ENCODE peak calls at places on chromosomes 2 and 18, in seven cellular contexts. One of them, this sample, is unnamed.
A peak's percentile ranks its signal among the peaks of the same experiment; 100 is the strongest.

GRCh38 chr2:106977707-106978106 is 91.7 kb upstream of the ST6GAL2 start:
- DNase-seq in A549: no peak
- DNase-seq in sigmoid colon: no peak
- DNase-seq in K562: no peak
- DNase-seq in tibial nerve: no peak
- DNase-seq in transverse colon: no peak
- DNase-seq in GM12878: no peak
- DNase-seq in this sample: no peak

GRCh38 chr2:241315879-241316700 is at the start of gene SEPTIN2:
- DNase-seq in A549: peak; percentile 76
- DNase-seq in sigmoid colon: peak; percentile 89
- DNase-seq in K562: peak; percentile 82
- DNase-seq in tibial nerve: no peak
- DNase-seq in transverse colon: peak; percentile 78
- DNase-seq in GM12878: no peak
- DNase-seq in this sample: no peak

GRCh38 chr2:74544634-74545033 is 9.1 kb downstream of the LOXL3 start:
- DNase-seq in A549: peak; percentile 44
- DNase-seq in sigmoid colon: no peak
- DNase-seq in K562: peak; percentile 32
- DNase-seq in tibial nerve: no peak
- DNase-seq in transverse colon: no peak
- DNase-seq in GM12878: no peak
- DNase-seq in this sample: no peak

GRCh38 chr2:193581807-193582206 is 1387.1 kb upstream of the TMEFF2 start:
- DNase-seq in A549: no peak
- DNase-seq in sigmoid colon: no peak
- DNase-seq in K562: no peak
- DNase-seq in tibial nerve: no peak
- DNase-seq in transverse colon: no peak
- DNase-seq in GM12878: no peak
- DNase-seq in this sample: no peak

GRCh38 chr2:66587216-66587615 is 152.3 kb downstream of the MEIS1 start:
- DNase-seq in A549: peak; percentile 54
- DNase-seq in sigmoid colon: no peak
- DNase-seq in K562: no peak
- DNase-seq in tibial nerve: no peak
- DNase-seq in transverse colon: no peak
- DNase-seq in GM12878: no peak
- DNase-seq in this sample: no peak

GRCh38 chr2:62409442-62409841 is 96.6 kb downstream of the TMEM17 start:
- DNase-seq in A549: no peak
- DNase-seq in sigmoid colon: no peak
- DNase-seq in K562: no peak
- DNase-seq in tibial nerve: no peak
- DNase-seq in transverse colon: no peak
- DNase-seq in GM12878: no peak
- DNase-seq in this sample: no peak

GRCh38 chr2:192197387-192197786 is 2.7 kb upstream of the TMEFF2 start:
- DNase-seq in A549: peak; percentile 13
- DNase-seq in sigmoid colon: no peak
- DNase-seq in K562: no peak
- DNase-seq in tibial nerve: no peak
- DNase-seq in transverse colon: no peak
- DNase-seq in GM12878: no peak
- DNase-seq in this sample: no peak

GRCh38 chr2:220396287-220396686 is 768.9 kb downstream of the SLC4A3 start:
- DNase-seq in A549: no peak
- DNase-seq in sigmoid colon: no peak
- DNase-seq in K562: no peak
- DNase-seq in tibial nerve: no peak
- DNase-seq in transverse colon: no peak
- DNase-seq in GM12878: no peak
- DNase-seq in this sample: no peak

GRCh38 chr2:40844353-40845277 is 392.7 kb upstream of the SLC8A1 start:
- DNase-seq in A549: peak; percentile 40
- DNase-seq in sigmoid colon: no peak
- DNase-seq in K562: no peak
- DNase-seq in tibial nerve: no peak
- DNase-seq in transverse colon: no peak
- DNase-seq in GM12878: no peak
- DNase-seq in this sample: peak; percentile 43

GRCh38 chr2:43605079-43605655 is 9.3 kb upstream of the THADA start:
- DNase-seq in A549: peak; percentile 79
- DNase-seq in sigmoid colon: no peak
- DNase-seq in K562: peak; percentile 17
- DNase-seq in tibial nerve: no peak
- DNase-seq in transverse colon: peak; percentile 14
- DNase-seq in GM12878: no peak
- DNase-seq in this sample: no peak

GRCh38 chr18:48876590-48876989 is 74.2 kb downstream of the SMAD7 start:
- DNase-seq in A549: no peak
- DNase-seq in sigmoid colon: peak; percentile 17
- DNase-seq in K562: no peak
- DNase-seq in tibial nerve: no peak
- DNase-seq in transverse colon: no peak
- DNase-seq in GM12878: no peak
- DNase-seq in this sample: no peak

GRCh38 chr18:57107141-57107832 is 39.6 kb upstream of the BOD1L2 start:
- DNase-seq in A549: no peak
- DNase-seq in sigmoid colon: no peak
- DNase-seq in K562: peak; percentile 25
- DNase-seq in tibial nerve: no peak
- DNase-seq in transverse colon: no peak
- DNase-seq in GM12878: no peak
- DNase-seq in this sample: no peak

DNA sequence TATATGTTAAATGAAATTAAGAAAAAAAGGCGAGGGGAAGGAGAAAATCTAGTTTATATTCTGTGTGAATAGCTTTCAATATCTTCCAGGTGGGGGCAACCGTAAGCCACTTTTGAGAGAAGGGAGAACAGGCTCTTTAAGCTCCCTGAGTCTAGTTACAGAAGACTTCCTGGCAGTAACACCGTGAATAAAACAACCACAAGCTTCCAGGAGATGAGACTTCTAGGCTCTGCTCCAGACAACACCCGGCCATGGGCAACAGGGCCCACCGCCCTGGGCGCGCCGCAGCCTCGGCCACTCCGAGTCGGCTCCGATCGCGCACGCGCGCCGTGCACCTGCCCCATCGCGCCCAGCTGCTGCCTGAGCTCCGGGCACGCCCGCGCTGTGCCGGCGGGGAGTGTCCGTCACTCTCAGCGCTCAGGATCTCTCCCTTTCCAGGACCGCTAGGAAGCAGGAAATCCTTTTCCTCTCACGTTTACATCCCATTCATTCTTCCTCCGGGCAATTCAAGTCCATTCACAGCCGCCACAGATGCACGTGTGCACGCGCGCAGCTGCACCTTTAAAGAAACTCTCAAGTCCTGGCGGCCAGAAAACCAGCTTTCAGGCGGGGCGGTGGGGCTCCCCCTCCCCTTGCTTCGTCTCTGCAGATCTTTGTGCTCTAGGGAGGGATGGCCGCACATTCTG is 19.4 kb upstream of the PAX3 start:
- DNase-seq in A549: peak; percentile 73
- DNase-seq in sigmoid colon: no peak
- DNase-seq in K562: no peak
- DNase-seq in tibial nerve: no peak
- DNase-seq in transverse colon: peak; percentile 75
- DNase-seq in GM12878: no peak
- DNase-seq in this sample: peak; percentile 94
- TF ChIP-seq CTCF in A549: peak; percentile 81
- TF ChIP-seq CTCF in sigmoid colon: peak; percentile 36
- TF ChIP-seq CTCF in K562: peak; percentile 23
- TF ChIP-seq CTCF in tibial nerve: peak; percentile 14
- TF ChIP-seq CTCF in transverse colon: peak; percentile 67
- TF ChIP-seq CTCF in GM12878: peak; percentile 66
- TF ChIP-seq CTCF in this sample: peak; percentile 27

GRCh38 chr2:28390241-28390856 is 2.3 kb upstream of the FOSL2 start:
- DNase-seq in A549: peak; percentile 94
- DNase-seq in sigmoid colon: peak; percentile 97
- DNase-seq in K562: peak; percentile 73
- DNase-seq in tibial nerve: peak; percentile 78
- DNase-seq in transverse colon: peak; percentile 90
- DNase-seq in GM12878: no peak
- DNase-seq in this sample: peak; percentile 94
- TF ChIP-seq EP300 in A549: peak; percentile 18
- TF ChIP-seq EP300 in sigmoid colon: peak; percentile 92
- TF ChIP-seq EP300 in K562: no peak
- TF ChIP-seq EP300 in tibial nerve: peak; percentile 84
- TF ChIP-seq EP300 in transverse colon: peak; percentile 94
- TF ChIP-seq EP300 in GM12878: no peak
- TF ChIP-seq EP300 in this sample: peak; percentile 13

GRCh38 chr2:33241581-33241980 is 234.9 kb upstream of the RASGRP3 start:
- DNase-seq in A549: no peak
- DNase-seq in sigmoid colon: no peak
- DNase-seq in K562: no peak
- DNase-seq in tibial nerve: no peak
- DNase-seq in transverse colon: no peak
- DNase-seq in GM12878: no peak
- DNase-seq in this sample: no peak
- TF ChIP-seq POLR2A in A549: no peak
- TF ChIP-seq POLR2A in sigmoid colon: no peak
- TF ChIP-seq POLR2A in K562: no peak
- TF ChIP-seq POLR2A in tibial nerve: no peak
- TF ChIP-seq POLR2A in transverse colon: no peak
- TF ChIP-seq POLR2A in GM12878: no peak
- TF ChIP-seq POLR2A in this sample: no peak

GRCh38 chr2:85355073-85355410 is 473 bp downstream of the ELMOD3 start:
- DNase-seq in A549: no peak
- DNase-seq in sigmoid colon: no peak
- DNase-seq in K562: no peak
- DNase-seq in tibial nerve: no peak
- DNase-seq in transverse colon: no peak
- DNase-seq in GM12878: no peak
- DNase-seq in this sample: no peak
- TF ChIP-seq CTCF in A549: no peak
- TF ChIP-seq CTCF in sigmoid colon: no peak
- TF ChIP-seq CTCF in K562: no peak
- TF ChIP-seq CTCF in tibial nerve: no peak
- TF ChIP-seq CTCF in transverse colon: no peak
- TF ChIP-seq CTCF in GM12878: no peak
- TF ChIP-seq CTCF in this sample: no peak

GRCh38 chr2:109185801-109186570 is 57.0 kb downstream of the SH3RF3 start:
- DNase-seq in A549: no peak
- DNase-seq in sigmoid colon: peak; percentile 88
- DNase-seq in K562: no peak
- DNase-seq in tibial nerve: no peak
- DNase-seq in transverse colon: peak; percentile 30
- DNase-seq in GM12878: no peak
- DNase-seq in this sample: peak; percentile 86
- TF ChIP-seq EP300 in A549: no peak
- TF ChIP-seq EP300 in sigmoid colon: peak; percentile 95
- TF ChIP-seq EP300 in K562: no peak
- TF ChIP-seq EP300 in tibial nerve: peak; percentile 13
- TF ChIP-seq EP300 in transverse colon: no peak
- TF ChIP-seq EP300 in GM12878: no peak
- TF ChIP-seq EP300 in this sample: no peak

GRCh38 chr18:75261430-75262223 is 51.0 kb downstream of the TSHZ1 start:
- DNase-seq in A549: no peak
- DNase-seq in sigmoid colon: no peak
- DNase-seq in K562: no peak
- DNase-seq in tibial nerve: no peak
- DNase-seq in transverse colon: no peak
- DNase-seq in GM12878: peak; percentile 41
- DNase-seq in this sample: no peak
- TF ChIP-seq POLR2A in A549: no peak
- TF ChIP-seq POLR2A in sigmoid colon: no peak
- TF ChIP-seq POLR2A in K562: no peak
- TF ChIP-seq POLR2A in tibial nerve: no peak
- TF ChIP-seq POLR2A in transverse colon: no peak
- TF ChIP-seq POLR2A in GM12878: peak; percentile 65
- TF ChIP-seq POLR2A in this sample: no peak

GRCh38 chr2:217979151-217979811 is 23.5 kb downstream of the TNS1 start:
- DNase-seq in A549: no peak
- DNase-seq in sigmoid colon: peak; percentile 69
- DNase-seq in K562: no peak
- DNase-seq in tibial nerve: no peak
- DNase-seq in transverse colon: no peak
- DNase-seq in GM12878: no peak
- DNase-seq in this sample: no peak
- TF ChIP-seq CTCF in A549: no peak
- TF ChIP-seq CTCF in sigmoid colon: no peak
- TF ChIP-seq CTCF in K562: no peak
- TF ChIP-seq CTCF in tibial nerve: no peak
- TF ChIP-seq CTCF in transverse colon: no peak
- TF ChIP-seq CTCF in GM12878: no peak
- TF ChIP-seq CTCF in this sample: no peak